ENCODE peak calls at places on chromosomes 1 and 21, in five cellular contexts. X is sigmoid colon, H is right lobe of liver, D is ovary, Q is NB4. W is an unnamed sample.

GRCh38 chr1:157137051-157137772 is 983 bp downstream of the ETV3 start:
- DNase-seq in X (no peak), H (no peak), D (no peak), Q (peak; percentile 56), W (peak; percentile 36)

GRCh38 chr1:168583571-168583970 is 7.2 kb downstream of the XCL1 start:
- DNase-seq in X (no peak), H (no peak), D (no peak), Q (no peak), W (peak; percentile 42)

GRCh38 chr1:202164271-202165037 is 4.1 kb upstream of the PTPN7 start:
- DNase-seq in X (no peak), H (no peak), D (no peak), Q (peak; percentile 85), W (no peak)

GRCh38 chr1:8540266-8540926 is 222.5 kb downstream of the SLC45A1 start:
- DNase-seq in X (no peak), H (no peak), D (no peak), Q (no peak), W (peak; percentile 94)

GRCh38 chr1:24215226-24215814 is 28.2 kb upstream of the IFNLR1 start:
- DNase-seq in X (no peak), H (no peak), D (no peak), Q (no peak), W (no peak)

GRCh38 chr1:64470670-64471217 is 815 bp downstream of the CACHD1 start:
- DNase-seq in X (peak; percentile 71), H (no peak), D (peak; percentile 39), Q (no peak), W (peak; percentile 8)

GRCh38 chr1:67559222-67559700 is 125.7 kb upstream of the GADD45A start:
- DNase-seq in X (peak; percentile 77), H (no peak), D (peak; percentile 39), Q (no peak), W (no peak)

GRCh38 chr1:78743626-78744025 is 94.0 kb downstream of the IFI44 start:
- DNase-seq in X (no peak), H (no peak), D (no peak), Q (no peak), W (peak; percentile 56)

GRCh38 chr1:197868751-197869501 is 33.5 kb upstream of the C1orf53 start:
- DNase-seq in X (no peak), H (peak; percentile 45), D (no peak), Q (peak; percentile 74), W (peak; percentile 69)

GRCh38 chr1:207911983-207912760 is 1.2 kb upstream of the CD34 start:
- DNase-seq in X (no peak), H (no peak), D (no peak), Q (no peak), W (peak; percentile 75)

GRCh38 chr1:175118375-175118774 is 50.7 kb downstream of the TNN start:
- DNase-seq in X (no peak), H (no peak), D (no peak), Q (no peak), W (no peak)

GRCh38 chr1:40362699-40363098 is 10.8 kb upstream of the SMAP2 start:
- DNase-seq in X (no peak), H (no peak), D (no peak), Q (no peak), W (no peak)

GRCh38 chr1:66464356-66464755 is 69.6 kb upstream of the SGIP1 start:
- DNase-seq in X (no peak), H (no peak), D (no peak), Q (no peak), W (no peak)

GRCh38 chr1:22916469-22916817 is 56.2 kb downstream of the LACTBL1 start:
- DNase-seq in X (no peak), H (no peak), D (no peak), Q (peak; percentile 34), W (peak; percentile 43)

GRCh38 chr1:163528710-163529348 is 207.1 kb downstream of the NUF2 start:
- DNase-seq in X (no peak), H (no peak), D (no peak), Q (peak; percentile 27), W (peak; percentile 24)

GRCh38 chr1:57839067-57839466 is 415.2 kb upstream of the DAB1 start:
- DNase-seq in X (no peak), H (no peak), D (no peak), Q (no peak), W (no peak)

GRCh38 chr1:67889940-67890567 is 56.8 kb upstream of the GNG12 start:
- DNase-seq in X (no peak), H (no peak), D (no peak), Q (peak; percentile 37), W (peak; percentile 91)

GRCh38 chr1:76105269-76105850 is 30.8 kb downstream of the ST6GALNAC3 start:
- DNase-seq in X (no peak), H (no peak), D (no peak), Q (peak; percentile 1), W (no peak)

GRCh38 chr1:27026621-27027574 is 14.2 kb upstream of the TENT5B start:
- DNase-seq in X (no peak), H (no peak), D (no peak), Q (no peak), W (peak; percentile 75)

GRCh38 chr1:151998611-151999362 is 5.1 kb upstream of the S100A10 start:
- DNase-seq in X (no peak), H (no peak), D (no peak), Q (no peak), W (peak; percentile 98)

GRCh38 chr1:46520063-46520911 is 30.7 kb downstream of the DMBX1 start:
- DNase-seq in X (no peak), H (no peak), D (no peak), Q (no peak), W (peak; percentile 77)

GRCh38 chr21:32834825-32835224 is 63.3 kb upstream of the PAXBP1 start:
- DNase-seq in X (no peak), H (no peak), D (no peak), Q (no peak), W (no peak)

GRCh38 chr1:204254031-204254661 is 40.4 kb upstream of the GOLT1A start:
- DNase-seq in X (peak; percentile 91), H (peak; percentile 96), D (no peak), Q (peak; percentile 48), W (peak; percentile 59)

GRCh38 chr1:179632868-179633267 is 41.2 kb downstream of the TDRD5 start:
- DNase-seq in X (no peak), H (no peak), D (no peak), Q (no peak), W (no peak)

GRCh38 chr1:111196213-111196612 is 4.2 kb downstream of the DENND2D start:
- DNase-seq in X (no peak), H (no peak), D (no peak), Q (no peak), W (no peak)

GRCh38 chr1:9724706-9725476 is 73.4 kb downstream of the PIK3CD start:
- DNase-seq in X (peak; percentile 73), H (no peak), D (no peak), Q (peak; percentile 72), W (peak; percentile 40)

GRCh38 chr1:117069220-117069844 is 9.2 kb downstream of the TTF2 start:
- DNase-seq in X (no peak), H (no peak), D (no peak), Q (no peak), W (no peak)

GRCh38 chr1:244361764-244362473 is 89.8 kb downstream of the ADSS2 start:
- DNase-seq in X (no peak), H (no peak), D (no peak), Q (no peak), W (no peak)

GRCh38 chr1:235642021-235642942 is 7.3 kb downstream of the GNG4 start:
- DNase-seq in X (no peak), H (no peak), D (no peak), Q (peak; percentile 90), W (peak; percentile 30)

GRCh38 chr21:14520535-14520934 is 25.6 kb downstream of the SAMSN1 start:
- DNase-seq in X (no peak), H (no peak), D (no peak), Q (peak; percentile 93), W (no peak)

GRCh38 chr1:205572426-205572825 is 59.4 kb downstream of the ELK4 start:
- DNase-seq in X (no peak), H (peak; percentile 6), D (no peak), Q (no peak), W (no peak)

GRCh38 chr1:185291647-185292046 is 25.4 kb downstream of the IVNS1ABP start:
- DNase-seq in X (no peak), H (no peak), D (no peak), Q (peak; percentile 44), W (no peak)

GRCh38 chr1:185291159-185291558 is 25.9 kb downstream of the IVNS1ABP start:
- DNase-seq in X (no peak), H (no peak), D (no peak), Q (no peak), W (no peak)

GRCh38 chr1:185289880-185290279 is 27.2 kb downstream of the IVNS1ABP start:
- DNase-seq in X (no peak), H (no peak), D (no peak), Q (no peak), W (no peak)

GRCh38 chr1:185293967-185294542 is 23.0 kb downstream of the IVNS1ABP start:
- DNase-seq in X (no peak), H (no peak), D (no peak), Q (no peak), W (no peak)

DNA sequence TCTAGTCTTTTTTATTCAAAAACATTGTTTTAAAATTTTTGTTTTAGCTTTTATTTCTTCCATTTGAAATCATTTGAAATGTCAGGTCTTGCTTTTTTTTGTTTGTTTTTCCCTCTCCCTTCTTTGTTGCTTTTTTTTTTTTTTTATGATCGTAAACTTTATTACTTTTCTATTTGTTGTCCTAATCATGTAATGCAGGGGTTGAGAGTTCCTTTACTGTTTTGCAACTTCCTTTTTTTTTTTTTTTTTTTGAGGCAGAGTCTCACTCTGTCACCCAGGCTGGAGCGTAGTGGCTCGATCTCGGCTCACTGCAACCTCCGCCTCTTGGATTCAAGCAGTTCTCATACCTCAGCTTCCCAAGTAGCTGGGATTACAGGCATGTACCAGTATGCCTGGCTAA is 24.8 kb downstream of the IVNS1ABP start:
- DNase-seq in X (no peak), H (no peak), D (no peak), Q (peak; percentile 32), W (no peak)
- H3K4me3 ChIP-seq in X (no peak overlapping the region), H (no peak overlapping the region), D (no peak overlapping the region), Q (no peak overlapping the region), W (no peak overlapping the region)

GRCh38 chr1:180953791-180954721 is 41.4 kb downstream of the KIAA1614 start:
- DNase-seq in X (peak; percentile 90), H (peak; percentile 73), D (peak; percentile 81), Q (no peak), W (peak; percentile 15)

GRCh38 chr1:180953291-180953747 is 40.6 kb downstream of the KIAA1614 start:
- DNase-seq in X (peak; percentile 71), H (no peak), D (no peak), Q (no peak), W (peak; percentile 76)

GRCh38 chr1:180951186-180951745 is 38.6 kb downstream of the KIAA1614 start:
- DNase-seq in X (peak; percentile 52), H (no peak), D (no peak), Q (no peak), W (no peak)

GRCh38 chr1:180951881-180952656 is 39.4 kb downstream of the KIAA1614 start:
- DNase-seq in X (peak; percentile 64), H (no peak), D (no peak), Q (no peak), W (no peak)

GRCh38 chr1:180952657-180953013 is 39.9 kb downstream of the KIAA1614 start:
- DNase-seq in X (peak; percentile 59), H (no peak), D (no peak), Q (no peak), W (no peak)
- TF ChIP-seq CTCF in X (no peak), H (no peak), D (no peak), Q (no peak), W (no peak)

GRCh38 chr1:4061521-4062031 is 161.5 kb upstream of the C1orf174 start:
- DNase-seq in X (no peak), H (no peak), D (no peak), Q (no peak), W (no peak)
- H3K4me3 ChIP-seq in X (no peak overlapping the region), H (no peak overlapping the region), D (no peak overlapping the region), Q (no peak overlapping the region), W (no peak overlapping the region)

GRCh38 chr1:234579967-234580366 is 30.0 kb downstream of the IRF2BP2 start:
- DNase-seq in X (no peak), H (no peak), D (no peak), Q (peak; percentile 65), W (peak; percentile 55)
- TF ChIP-seq CTCF in X (no peak), H (peak; percentile 14), D (no peak), Q (peak; percentile 37), W (peak; percentile 34)

W was measured in bronchial epithelial cell.